ENCODE peak calls at places on chromosomes 7 and 10, in seven cellular contexts. N, S, E, U, F, X and I are unnamed samples.

GRCh38 chr10:50851884-50852671 is 33.3 kb downstream of the A1CF start:
- DNase-seq in N (no peak), F (no peak), X (no peak), S (no peak), U (no peak), E (no peak), I (no peak)

GRCh38 chr10:11379771-11380170 is 231.7 kb downstream of the USP6NL start:
- DNase-seq in N (no peak), X (no peak), S (no peak), E (no peak), U (no peak), F (no peak), I (no peak)

GRCh38 chr7:125383324-125383723 is 453.7 kb upstream of the POT1 start:
- DNase-seq in X (no peak), N (no peak), S (no peak), U (no peak), F (no peak), E (no peak), I (no peak)

GRCh38 chr7:34830390-34830789 is 172.4 kb downstream of the NPSR1 start:
- DNase-seq in N (no peak), E (no peak), X (no peak), U (no peak), S (no peak), F (no peak), I (no peak)

GRCh38 chr10:62637249-62638061 is 167.1 kb upstream of the ADO start:
- DNase-seq in N (no peak), S (no peak), U (no peak), E (peak), F (peak), X (no peak), I (peak)

GRCh38 chr10:132238371-132239125 is 51.8 kb downstream of the DPYSL4 start:
- DNase-seq in E (no peak), U (no peak), S (no peak), F (no peak), N (no peak), X (no peak), I (no peak)

GRCh38 chr7:133330085-133330484 is 77.2 kb downstream of the EXOC4 start:
- DNase-seq in X (no peak), U (no peak), F (no peak), S (no peak), E (no peak), N (peak), I (no peak)

GRCh38 chr7:23530901-23531793 is 634 bp downstream of the TRA2A start:
- DNase-seq in S (peak), X (peak), N (peak), F (peak), U (no peak), E (peak), I (peak)

GRCh38 chr10:46518028-46518725 is 38.3 kb downstream of the GPRIN2 start:
- DNase-seq in U (no peak), E (no peak), N (no peak), X (no peak), F (peak), S (no peak), I (no peak)

GRCh38 chr7:151381333-151382078 is 28.3 kb downstream of the WDR86 start:
- DNase-seq in X (peak), S (no peak), F (no peak), E (peak), U (no peak), N (no peak), I (no peak)

GRCh38 chr7:28163955-28164354 is 16.6 kb downstream of the JAZF1 start:
- DNase-seq in X (no peak), N (no peak), U (no peak), S (peak), F (no peak), E (no peak), I (no peak)

GRCh38 chr7:77866791-77867190 is 68.2 kb downstream of the PHTF2 start:
- DNase-seq in U (no peak), E (peak), F (no peak), X (no peak), N (no peak), S (peak), I (no peak)

GRCh38 chr7:133853706-133854276 is 273.3 kb upstream of the LRGUK start:
- DNase-seq in S (peak), E (peak), X (peak), N (peak), U (peak), F (peak), I (peak)

GRCh38 chr7:22660732-22661131 is 66.3 kb upstream of the IL6 start:
- DNase-seq in F (peak), S (no peak), E (no peak), X (peak), N (peak), U (no peak), I (peak)

GRCh38 chr7:36894190-36894589 is 169.9 kb upstream of the AOAH start:
- DNase-seq in F (no peak), N (no peak), X (no peak), E (no peak), U (no peak), S (no peak), I (peak)

GRCh38 chr10:53403688-53404087 is 631.1 kb upstream of the MBL2 start:
- DNase-seq in E (no peak), F (no peak), U (peak), N (no peak), S (peak), X (peak), I (no peak)

GRCh38 chr10:15420858-15421257 is 49.8 kb upstream of the FAM171A1 start:
- DNase-seq in F (no peak), U (no peak), X (no peak), E (no peak), N (no peak), S (no peak), I (no peak)

GRCh38 chr7:67359900-67360299 is 363.3 kb downstream of the TYW1 start:
- DNase-seq in E (no peak), U (no peak), X (no peak), N (no peak), F (no peak), S (no peak), I (no peak)

GRCh38 chr10:74419491-74420466 is 268.8 kb downstream of the ADK start:
- DNase-seq in S (peak), E (peak), N (no peak), U (no peak), X (no peak), F (peak), I (peak)

GRCh38 chr10:131874991-131875451 is 25.8 kb upstream of the PPP2R2D start:
- DNase-seq in F (peak), S (peak), E (peak), N (peak), U (no peak), X (peak), I (peak)

GRCh38 chr10:2341298-2341697 is 604.0 kb upstream of the ADARB2 start:
- DNase-seq in F (no peak), X (no peak), E (no peak), S (no peak), U (no peak), N (no peak), I (no peak)

GRCh38 chr7:112495820-112496462 is 15.2 kb downstream of the LSMEM1 start:
- DNase-seq in U (no peak), F (peak), E (peak), S (peak), X (peak), N (peak), I (peak)

DNA sequence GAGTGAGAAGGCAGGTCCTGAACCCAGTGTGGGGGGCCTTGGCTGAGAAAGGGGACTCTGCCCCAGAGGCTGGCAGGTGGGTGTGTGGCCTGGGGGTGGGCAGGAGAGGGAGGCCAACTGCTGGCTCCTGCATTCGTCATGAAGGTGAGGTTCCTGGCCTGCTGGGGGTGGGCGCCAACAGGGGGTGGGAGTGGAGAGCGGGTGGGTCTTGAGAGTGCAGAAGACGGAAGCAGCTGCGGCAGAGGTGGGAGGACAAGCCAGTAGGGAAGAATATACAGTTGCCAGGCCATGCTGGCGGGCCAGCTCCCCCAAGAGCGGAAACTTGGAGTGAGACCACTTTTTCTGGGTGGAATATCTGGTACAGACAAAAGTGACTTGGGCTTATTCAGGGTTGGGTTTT is 23.4 kb downstream of the GHRHR start:
- DNase-seq in N (no peak), F (no peak), X (no peak), S (no peak), E (no peak), U (no peak), I (no peak)
- H3K4me3 ChIP-seq in N (no peak), F (no peak), X (no peak), S (no peak), E (no peak), U (no peak), I (no peak)

GRCh38 chr10:34748357-34748756 is 66.7 kb downstream of the PARD3 start:
- DNase-seq in U (no peak), F (no peak), E (no peak), X (no peak), S (no peak), N (no peak), I (no peak)
- H3K4me3 ChIP-seq in U (no peak), F (no peak), E (no peak), X (no peak), S (no peak), N (no peak), I (no peak)

DNA sequence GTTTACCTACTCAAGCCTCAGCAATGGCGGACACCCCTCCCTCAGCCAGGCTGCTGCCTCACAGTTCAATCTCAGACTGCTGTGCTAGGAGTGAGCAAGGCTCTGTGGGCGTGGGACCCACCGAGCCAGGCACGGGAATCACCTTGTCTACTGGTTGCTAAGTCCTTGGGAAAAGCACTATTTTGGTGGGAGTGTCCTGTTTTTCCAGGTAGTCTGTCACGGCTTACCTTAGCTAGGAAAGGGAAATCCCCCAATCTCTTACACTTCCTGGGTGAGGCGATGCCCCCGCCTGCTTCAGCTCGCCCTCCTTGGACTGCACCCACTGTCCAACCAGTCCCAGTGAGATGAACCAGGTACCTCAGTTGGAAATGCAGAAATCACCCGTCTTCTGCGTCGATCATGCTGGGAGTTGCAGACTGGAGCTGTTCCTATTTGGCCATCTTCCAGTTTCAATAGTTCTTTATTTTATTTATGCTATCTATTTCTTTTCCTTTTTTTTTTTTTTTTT is at the start of gene HYAL4:
- DNase-seq in E (no peak), S (no peak), F (no peak), X (no peak), N (no peak), U (no peak), I (no peak)
- H3K4me3 ChIP-seq in E (no peak), S (no peak), F (no peak), X (no peak), N (no peak), U (no peak), I (no peak)

DNA sequence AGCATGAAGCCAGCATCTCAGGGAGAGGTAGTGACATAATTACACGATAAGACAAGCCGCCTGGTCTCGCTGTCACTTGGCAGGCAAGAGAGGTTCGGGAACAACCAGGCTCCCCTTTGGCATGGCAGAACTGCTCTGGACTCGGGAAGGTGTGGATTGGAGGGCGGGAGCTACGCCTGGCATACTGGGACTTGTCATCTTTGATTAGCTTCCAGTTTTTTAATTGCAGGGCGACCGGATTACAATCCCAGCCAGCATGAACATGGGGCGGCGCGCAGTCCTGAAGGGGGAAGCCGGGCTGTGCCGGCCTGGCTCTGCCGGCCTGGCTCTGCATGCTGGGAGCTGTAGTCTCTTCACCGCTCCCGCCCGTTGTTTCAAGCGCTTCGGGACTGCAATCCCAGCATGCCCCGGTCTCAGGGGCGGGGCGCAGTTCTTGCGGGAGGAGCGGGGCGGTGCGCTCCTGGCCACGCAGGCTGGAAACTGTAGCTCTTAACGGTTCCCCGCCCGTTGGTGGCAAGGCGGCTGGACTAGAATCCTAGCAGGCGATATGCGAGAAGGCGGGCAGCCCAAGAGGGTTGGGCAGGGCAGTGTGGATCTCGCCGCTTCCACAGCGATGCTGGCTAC is 45.5 kb upstream of the ZNF716 start:
- DNase-seq in X (no peak), F (no peak), E (no peak), S (no peak), U (no peak), N (no peak), I (no peak)
- H3K4me3 ChIP-seq in X (no peak), F (no peak), E (no peak), S (no peak), U (no peak), N (no peak), I (no peak)

GRCh38 chr7:116327135-116327534 is 116.8 kb downstream of the TES start:
- DNase-seq in E (no peak), U (no peak), S (no peak), N (no peak), X (no peak), F (no peak), I (no peak)

GRCh38 chr7:116329845-116330503 is 119.6 kb downstream of the TES start:
- DNase-seq in X (no peak), E (no peak), N (no peak), U (no peak), S (no peak), F (no peak), I (no peak)

GRCh38 chr7:116327751-116328150 is 117.4 kb downstream of the TES start:
- DNase-seq in E (peak), U (peak), S (peak), N (no peak), X (no peak), F (no peak), I (no peak)

GRCh38 chr7:116325517-116325916 is 115.2 kb downstream of the TES start:
- DNase-seq in E (no peak), F (no peak), N (no peak), U (no peak), S (no peak), X (no peak), I (no peak)

GRCh38 chr7:116328161-116328560 is 117.8 kb downstream of the TES start:
- DNase-seq in S (no peak), F (no peak), X (no peak), N (no peak), E (peak), U (no peak), I (no peak)
- H3K4me3 ChIP-seq in S (no peak), F (no peak), X (no peak), N (no peak), E (no peak), U (no peak), I (no peak)